ENCODE peak calls at places on chromosomes 7 and 10, in eight cellular contexts. T is stimulated activated CD4-positive, alpha-beta T cell treated with anti-CD3 and anti-CD28 coated beads, Interleukin-12 subunit alpha, Interleukin-12 subunit beta, amount 100 ng/mL, for 4 hours; X is endothelial cell; F is type B pancreatic cell; H is aorta; G is right cardiac atrium; V is T-cell; C is cardiac septum. M is an unnamed sample.

GRCh38 chr10:102814873-102815661 is 22.1 kb downstream of the CYP17A1 start:
- DNase-seq in T (no peak), X (no peak), F (no peak), H (peak), G (peak), V (no peak), C (no peak), M (no peak)

GRCh38 chr7:41029072-41029492 is 673.8 kb downstream of the INHBA start:
- DNase-seq in T (no peak), X (no peak), F (no peak), H (no peak), G (no peak), V (no peak), C (no peak), M (no peak)

GRCh38 chr10:96758423-96758822 is 38.1 kb upstream of the PIK3AP1 start:
- DNase-seq in T (no peak), X (no peak), F (no peak), H (no peak), G (no peak), V (no peak), C (no peak), M (peak)

GRCh38 chr7:77537595-77538185 is 595 bp downstream of the PTPN12 start:
- DNase-seq in T (peak), X (peak), F (peak), H (peak), G (peak), V (peak), C (no peak), M (no peak)

GRCh38 chr7:156656598-156656997 is 16.0 kb downstream of the RNF32 start:
- DNase-seq in T (no peak), X (no peak), F (no peak), H (no peak), G (no peak), V (no peak), C (no peak), M (no peak)

GRCh38 chr7:85829817-85830432 is 643.1 kb upstream of the SEMA3D start:
- DNase-seq in T (no peak), X (no peak), F (no peak), H (no peak), G (no peak), V (no peak), C (no peak), M (no peak)

GRCh38 chr7:11450246-11450645 is 381.8 kb downstream of the THSD7A start:
- DNase-seq in T (no peak), X (no peak), F (no peak), H (no peak), G (no peak), V (no peak), C (no peak), M (no peak)

GRCh38 chr7:155215576-155216325 is 81.9 kb upstream of the INSIG1 start:
- DNase-seq in T (no peak), X (no peak), F (no peak), H (no peak), G (no peak), V (no peak), C (no peak), M (no peak)

GRCh38 chr7:40915061-40915460 is 780.3 kb downstream of the SUGCT start:
- DNase-seq in T (no peak), X (no peak), F (no peak), H (no peak), G (no peak), V (no peak), C (no peak), M (no peak)

GRCh38 chr10:118101501-118101900 is 54.8 kb upstream of the RAB11FIP2 start:
- DNase-seq in T (no peak), X (no peak), F (no peak), H (no peak), G (no peak), V (no peak), C (no peak), M (no peak)

GRCh38 chr7:55019329-55019690 is 493 bp downstream of the EGFR start:
- DNase-seq in T (no peak), X (peak), F (no peak), H (peak), G (peak), V (no peak), C (no peak), M (no peak)

GRCh38 chr7:636396-636795 is 90.1 kb upstream of the DNAAF5 start:
- DNase-seq in T (peak), X (peak), F (no peak), H (peak), G (no peak), V (peak), C (no peak), M (no peak)

GRCh38 chr10:96491303-96491702 is 22.4 kb downstream of the TLL2 start:
- DNase-seq in T (no peak), X (no peak), F (no peak), H (no peak), G (no peak), V (no peak), C (peak), M (no peak)

GRCh38 chr7:109121599-109122300 is 552.1 kb downstream of the DNAJB9 start:
- DNase-seq in T (no peak), X (no peak), F (no peak), H (no peak), G (no peak), V (no peak), C (no peak), M (no peak)

GRCh38 chr10:121823993-121824463 is 103.8 kb downstream of the ATE1 start:
- DNase-seq in T (no peak), X (peak), F (no peak), H (no peak), G (peak), V (no peak), C (no peak), M (no peak)

GRCh38 chr10:118951218-118951617 is 78.3 kb upstream of the NANOS1 start:
- DNase-seq in T (no peak), X (no peak), F (no peak), H (no peak), G (no peak), V (no peak), C (no peak), M (no peak)

GRCh38 chr10:59131673-59132072 is 44.8 kb upstream of the PHYHIPL start:
- DNase-seq in T (no peak), X (no peak), F (no peak), H (no peak), G (no peak), V (no peak), C (no peak), M (no peak)

GRCh38 chr10:3222068-3222467 is 49.5 kb upstream of the PITRM1 start:
- DNase-seq in T (no peak), X (peak), F (no peak), H (no peak), G (no peak), V (no peak), C (no peak), M (no peak)

GRCh38 chr7:151607464-151607867 is 87.8 kb upstream of the RHEB start:
- DNase-seq in T (no peak), X (no peak), F (no peak), H (no peak), G (no peak), V (no peak), C (no peak), M (no peak)

GRCh38 chr7:102029616-102030015 is 212.2 kb downstream of the CUX1 start:
- DNase-seq in T (no peak), X (no peak), F (no peak), H (no peak), G (no peak), V (no peak), C (peak), M (no peak)

GRCh38 chr10:70925377-70926214 is 37.2 kb upstream of the PCBD1 start:
- DNase-seq in T (peak), X (peak), F (no peak), H (peak), G (peak), V (peak), C (no peak), M (no peak)

GRCh38 chr10:3625959-3626751 is 158.9 kb downstream of the KLF6 start:
- DNase-seq in T (no peak), X (no peak), F (no peak), H (no peak), G (no peak), V (no peak), C (no peak), M (peak)

GRCh38 chr10:122224159-122224558 is 46.9 kb upstream of the BTBD16 start:
- DNase-seq in T (no peak), X (no peak), F (no peak), H (no peak), G (no peak), V (no peak), C (no peak), M (no peak)

GRCh38 chr10:6141296-6142151 is 52.7 kb downstream of the RBM17 start:
- DNase-seq in T (no peak), X (no peak), F (no peak), H (peak), G (no peak), V (no peak), C (no peak), M (peak)

GRCh38 chr10:96719850-96720421 is 378 bp downstream of the PIK3AP1 start:
- DNase-seq in T (peak), X (peak), F (no peak), H (peak), G (peak), V (peak), C (peak), M (no peak)

GRCh38 chr10:30821269-30821993 is 191.9 kb upstream of the LYZL2 start:
- DNase-seq in T (no peak), X (no peak), F (no peak), H (no peak), G (no peak), V (no peak), C (peak), M (no peak)

GRCh38 chr7:28649189-28649588 is 236.9 kb downstream of the CREB5 start:
- DNase-seq in T (no peak), X (no peak), F (no peak), H (no peak), G (no peak), V (no peak), C (no peak), M (no peak)

GRCh38 chr7:1742555-1743303 is 72.7 kb downstream of the ELFN1 start:
- DNase-seq in T (no peak), X (no peak), F (no peak), H (no peak), G (peak), V (peak), C (no peak), M (no peak)

GRCh38 chr7:105388373-105389089 is at the start of gene SRPK2:
- DNase-seq in T (peak), X (peak), F (peak), H (peak), G (peak), V (peak), C (peak), M (no peak)

GRCh38 chr10:4354382-4354812 is 471.6 kb upstream of the AKR1E2 start:
- DNase-seq in T (no peak), X (no peak), F (no peak), H (no peak), G (no peak), V (no peak), C (no peak), M (no peak)